ENCODE peak calls at places on chromosome 11, in nine cellular contexts. G is stimulated activated CD8-positive, alpha-beta memory T cell treated with anti-CD3 and anti-CD28 coated beads, Interleukin-15, amount 100 ng/mL, for 4 hours; K is NCI-H345; D is posterior cingulate gyrus; M is H54; Z is kidney epithelial cell; O is endothelial cell of umbilical vein; N is amygdala; Y is HuH-7.5. H is an unnamed sample.

GRCh38 chr11:110479445-110480101 is 49.8 kb downstream of the FDX1 start:
- DNase-seq in G (no peak), K (peak), D (no peak), M (no peak), Z (peak), O (no peak), N (no peak), Y (no peak), H (no peak)

GRCh38 chr11:27933992-27934829 is 173.7 kb downstream of the KIF18A start:
- DNase-seq in G (no peak), K (no peak), D (no peak), M (peak), Z (peak), O (peak), N (no peak), Y (no peak), H (peak)

GRCh38 chr11:24515632-24516031 is 18.8 kb downstream of the LUZP2 start:
- DNase-seq in G (no peak), K (no peak), D (no peak), M (no peak), Z (no peak), O (no peak), N (no peak), Y (no peak), H (no peak)

GRCh38 chr11:72842126-72842525 is 27.9 kb downstream of the ATG16L2 start:
- DNase-seq in G (no peak), K (no peak), D (no peak), M (no peak), Z (no peak), O (no peak), N (no peak), Y (no peak), H (no peak)

GRCh38 chr11:115458877-115459276 is 45.3 kb downstream of the CADM1 start:
- DNase-seq in G (no peak), K (no peak), D (no peak), M (no peak), Z (no peak), O (no peak), N (no peak), Y (no peak), H (no peak)

GRCh38 chr11:111586305-111586915 is 15.8 kb upstream of the SIK2 start:
- DNase-seq in G (no peak), K (peak), D (no peak), M (no peak), Z (no peak), O (peak), N (no peak), Y (no peak), H (no peak)

GRCh38 chr11:95736268-95737208 is 53.0 kb downstream of the FAM76B start:
- DNase-seq in G (no peak), K (no peak), D (no peak), M (no peak), Z (no peak), O (no peak), N (no peak), Y (no peak), H (no peak)

GRCh38 chr11:132623496-132623895 is 908.8 kb downstream of the OPCML start:
- DNase-seq in G (no peak), K (no peak), D (no peak), M (no peak), Z (no peak), O (no peak), N (no peak), Y (no peak), H (no peak)

GRCh38 chr11:75554258-75555022 is 7.6 kb upstream of the SERPINH1 start:
- DNase-seq in G (no peak), K (peak), D (peak), M (no peak), Z (peak), O (peak), N (peak), Y (no peak), H (peak)

GRCh38 chr11:13289081-13289480 is 11.5 kb downstream of the BMAL1 start:
- DNase-seq in G (no peak), K (no peak), D (no peak), M (no peak), Z (no peak), O (no peak), N (no peak), Y (no peak), H (no peak)

GRCh38 chr11:114077482-114078305 is 18.2 kb downstream of the ZBTB16 start:
- DNase-seq in G (no peak), K (no peak), D (no peak), M (no peak), Z (no peak), O (no peak), N (no peak), Y (no peak), H (no peak)

GRCh38 chr11:68838572-68838964 is 3.1 kb downstream of the CPT1A start:
- DNase-seq in G (no peak), K (no peak), D (no peak), M (no peak), Z (no peak), O (peak), N (no peak), Y (no peak), H (no peak)

GRCh38 chr11:6353367-6353987 is 33.2 kb upstream of the CAVIN3 start:
- DNase-seq in G (peak), K (peak), D (no peak), M (peak), Z (peak), O (peak), N (no peak), Y (peak), H (no peak)

GRCh38 chr11:35593143-35593542 is 25.1 kb upstream of the FJX1 start:
- DNase-seq in G (no peak), K (no peak), D (no peak), M (peak), Z (peak), O (no peak), N (no peak), Y (no peak), H (peak)

H was measured in SJSA1.